ENCODE peak calls at places on chromosomes 6 and 20, in six cellular contexts. One of them, this sample, is unnamed.

GRCh38 chr20:53609501-53610445 is 16.1 kb upstream of the ZNF217 start:
- DNase-seq in HS-27A: no peak
- DNase-seq in bronchial epithelial cell: peak
- DNase-seq in lung: peak
- DNase-seq in NCI-H2029 treated with DMSO at 0.1 percent for 48 hours: peak
- DNase-seq in memory B cell: no peak
- DNase-seq in this sample: peak

GRCh38 chr20:9903048-9903651 is 64.3 kb upstream of the PAK5 start:
- DNase-seq in HS-27A: no peak
- DNase-seq in bronchial epithelial cell: peak
- DNase-seq in lung: no peak
- DNase-seq in NCI-H2029 treated with DMSO at 0.1 percent for 48 hours: peak
- DNase-seq in memory B cell: no peak
- DNase-seq in this sample: peak

GRCh38 chr20:47110819-47111218 is 216.2 kb downstream of the EYA2 start:
- DNase-seq in HS-27A: no peak
- DNase-seq in bronchial epithelial cell: no peak
- DNase-seq in lung: no peak
- DNase-seq in NCI-H2029 treated with DMSO at 0.1 percent for 48 hours: no peak
- DNase-seq in memory B cell: no peak
- DNase-seq in this sample: no peak

GRCh38 chr6:33588894-33589293 is 8.8 kb upstream of the BAK1 start:
- DNase-seq in HS-27A: no peak
- DNase-seq in bronchial epithelial cell: no peak
- DNase-seq in lung: no peak
- DNase-seq in NCI-H2029 treated with DMSO at 0.1 percent for 48 hours: no peak
- DNase-seq in memory B cell: no peak
- DNase-seq in this sample: no peak

GRCh38 chr6:132934496-132934895 is 120.1 kb downstream of the RPS12 start:
- DNase-seq in HS-27A: no peak
- DNase-seq in bronchial epithelial cell: no peak
- DNase-seq in lung: no peak
- DNase-seq in NCI-H2029 treated with DMSO at 0.1 percent for 48 hours: no peak
- DNase-seq in memory B cell: no peak
- DNase-seq in this sample: no peak

GRCh38 chr6:5335020-5335419 is 73.7 kb downstream of the FARS2 start:
- DNase-seq in HS-27A: no peak
- DNase-seq in bronchial epithelial cell: peak
- DNase-seq in lung: no peak
- DNase-seq in NCI-H2029 treated with DMSO at 0.1 percent for 48 hours: peak
- DNase-seq in memory B cell: no peak
- DNase-seq in this sample: no peak

GRCh38 chr6:35186571-35186970 is 27.2 kb upstream of the SCUBE3 start:
- DNase-seq in HS-27A: no peak
- DNase-seq in bronchial epithelial cell: no peak
- DNase-seq in lung: no peak
- DNase-seq in NCI-H2029 treated with DMSO at 0.1 percent for 48 hours: no peak
- DNase-seq in memory B cell: no peak
- DNase-seq in this sample: no peak

GRCh38 chr20:59690101-59690500 is 85.8 kb downstream of the PHACTR3 start:
- DNase-seq in HS-27A: no peak
- DNase-seq in bronchial epithelial cell: no peak
- DNase-seq in lung: no peak
- DNase-seq in NCI-H2029 treated with DMSO at 0.1 percent for 48 hours: no peak
- DNase-seq in memory B cell: no peak
- DNase-seq in this sample: no peak

GRCh38 chr6:132414332-132414731 is 13.1 kb upstream of the MOXD1 start:
- DNase-seq in HS-27A: no peak
- DNase-seq in bronchial epithelial cell: no peak
- DNase-seq in lung: no peak
- DNase-seq in NCI-H2029 treated with DMSO at 0.1 percent for 48 hours: no peak
- DNase-seq in memory B cell: no peak
- DNase-seq in this sample: no peak

GRCh38 chr6:44533221-44533820 is 145.8 kb downstream of the CDC5L start:
- DNase-seq in HS-27A: no peak
- DNase-seq in bronchial epithelial cell: no peak
- DNase-seq in lung: no peak
- DNase-seq in NCI-H2029 treated with DMSO at 0.1 percent for 48 hours: no peak
- DNase-seq in memory B cell: no peak
- DNase-seq in this sample: no peak

GRCh38 chr20:40110241-40110910 is 578.7 kb downstream of the MAFB start:
- DNase-seq in HS-27A: no peak
- DNase-seq in bronchial epithelial cell: no peak
- DNase-seq in lung: no peak
- DNase-seq in NCI-H2029 treated with DMSO at 0.1 percent for 48 hours: no peak
- DNase-seq in memory B cell: no peak
- DNase-seq in this sample: no peak

GRCh38 chr6:33962186-33962585 is 158.4 kb upstream of the MLN start:
- DNase-seq in HS-27A: no peak
- DNase-seq in bronchial epithelial cell: peak
- DNase-seq in lung: no peak
- DNase-seq in NCI-H2029 treated with DMSO at 0.1 percent for 48 hours: no peak
- DNase-seq in memory B cell: no peak
- DNase-seq in this sample: no peak

GRCh38 chr20:57445774-57446173 is 54.6 kb downstream of the RBM38 start:
- DNase-seq in HS-27A: no peak
- DNase-seq in bronchial epithelial cell: no peak
- DNase-seq in lung: no peak
- DNase-seq in NCI-H2029 treated with DMSO at 0.1 percent for 48 hours: no peak
- DNase-seq in memory B cell: no peak
- DNase-seq in this sample: no peak

GRCh38 chr6:6811151-6812002 is 222.9 kb downstream of the LY86 start:
- DNase-seq in HS-27A: no peak
- DNase-seq in bronchial epithelial cell: peak
- DNase-seq in lung: peak
- DNase-seq in NCI-H2029 treated with DMSO at 0.1 percent for 48 hours: peak
- DNase-seq in memory B cell: no peak
- DNase-seq in this sample: peak

GRCh38 chr20:31966991-31967655 is 828 bp upstream of the XKR7 start:
- DNase-seq in HS-27A: no peak
- DNase-seq in bronchial epithelial cell: no peak
- DNase-seq in lung: no peak
- DNase-seq in NCI-H2029 treated with DMSO at 0.1 percent for 48 hours: no peak
- DNase-seq in memory B cell: no peak
- DNase-seq in this sample: no peak

GRCh38 chr6:113697642-113698410 is 159.3 kb upstream of the MARCKS start:
- DNase-seq in HS-27A: peak
- DNase-seq in bronchial epithelial cell: peak
- DNase-seq in lung: no peak
- DNase-seq in NCI-H2029 treated with DMSO at 0.1 percent for 48 hours: no peak
- DNase-seq in memory B cell: no peak
- DNase-seq in this sample: no peak

GRCh38 chr20:17525650-17526049 is 5.5 kb downstream of the BFSP1 start:
- DNase-seq in HS-27A: no peak
- DNase-seq in bronchial epithelial cell: peak
- DNase-seq in lung: peak
- DNase-seq in NCI-H2029 treated with DMSO at 0.1 percent for 48 hours: peak
- DNase-seq in memory B cell: no peak
- DNase-seq in this sample: peak

This sample was measured in A549.